ENCODE peak calls at places on chromosome 1, in ten cellular contexts. One of them, this sample, is unnamed.

GRCh38 chr1:241362350-241362749 is 5.3 kb upstream of the RGS7 start:
- DNase-seq in DMS153: no peak
- DNase-seq in NCI-H345: no peak
- DNase-seq in NCI-H2029 treated with DMSO at 0.1 percent for 48 hours: no peak
- DNase-seq in stimulated activated CD8-positive, alpha-beta memory T cell treated with anti-CD3 and anti-CD28 coated beads, Interleukin-4, amount 100 ng/mL, for 24 hours: no peak
- DNase-seq in kidney tubule cell: no peak
- DNase-seq in Caco-2: no peak
- DNase-seq in thoracic aorta: no peak
- DNase-seq in activated naive CD4-positive, alpha-beta T cell treated with anti-CD3 and anti-CD28 coated beads, Interleukin-2, amount 50 U/mL, for 72 hours: no peak
- DNase-seq in GM10248: no peak
- DNase-seq in this sample: no peak

GRCh38 chr1:60657926-60658325 is 424.4 kb upstream of the NFIA start:
- DNase-seq in GM10248: no peak
- DNase-seq in stimulated activated CD8-positive, alpha-beta memory T cell treated with anti-CD3 and anti-CD28 coated beads, Interleukin-4, amount 100 ng/mL, for 24 hours: no peak
- DNase-seq in Caco-2: no peak
- DNase-seq in NCI-H2029 treated with DMSO at 0.1 percent for 48 hours: no peak
- DNase-seq in activated naive CD4-positive, alpha-beta T cell treated with anti-CD3 and anti-CD28 coated beads, Interleukin-2, amount 50 U/mL, for 72 hours: no peak
- DNase-seq in kidney tubule cell: peak
- DNase-seq in DMS153: no peak
- DNase-seq in NCI-H345: peak
- DNase-seq in thoracic aorta: no peak
- DNase-seq in this sample: no peak

GRCh38 chr1:181779343-181779742 is 282.2 kb downstream of the ZNF648 start:
- DNase-seq in NCI-H2029 treated with DMSO at 0.1 percent for 48 hours: no peak
- DNase-seq in DMS153: no peak
- DNase-seq in kidney tubule cell: no peak
- DNase-seq in GM10248: no peak
- DNase-seq in NCI-H345: no peak
- DNase-seq in Caco-2: no peak
- DNase-seq in stimulated activated CD8-positive, alpha-beta memory T cell treated with anti-CD3 and anti-CD28 coated beads, Interleukin-4, amount 100 ng/mL, for 24 hours: no peak
- DNase-seq in thoracic aorta: no peak
- DNase-seq in activated naive CD4-positive, alpha-beta T cell treated with anti-CD3 and anti-CD28 coated beads, Interleukin-2, amount 50 U/mL, for 72 hours: no peak
- DNase-seq in this sample: no peak

GRCh38 chr1:91608876-91609275 is 108.2 kb downstream of the CDC7 start:
- DNase-seq in NCI-H345: no peak
- DNase-seq in activated naive CD4-positive, alpha-beta T cell treated with anti-CD3 and anti-CD28 coated beads, Interleukin-2, amount 50 U/mL, for 72 hours: no peak
- DNase-seq in NCI-H2029 treated with DMSO at 0.1 percent for 48 hours: no peak
- DNase-seq in thoracic aorta: no peak
- DNase-seq in GM10248: no peak
- DNase-seq in kidney tubule cell: peak
- DNase-seq in DMS153: no peak
- DNase-seq in Caco-2: no peak
- DNase-seq in stimulated activated CD8-positive, alpha-beta memory T cell treated with anti-CD3 and anti-CD28 coated beads, Interleukin-4, amount 100 ng/mL, for 24 hours: no peak
- DNase-seq in this sample: no peak

GRCh38 chr1:15402809-15403450 is 6.8 kb upstream of the EFHD2 start:
- DNase-seq in thoracic aorta: no peak
- DNase-seq in stimulated activated CD8-positive, alpha-beta memory T cell treated with anti-CD3 and anti-CD28 coated beads, Interleukin-4, amount 100 ng/mL, for 24 hours: no peak
- DNase-seq in NCI-H345: peak
- DNase-seq in kidney tubule cell: no peak
- DNase-seq in GM10248: no peak
- DNase-seq in NCI-H2029 treated with DMSO at 0.1 percent for 48 hours: no peak
- DNase-seq in DMS153: no peak
- DNase-seq in Caco-2: no peak
- DNase-seq in activated naive CD4-positive, alpha-beta T cell treated with anti-CD3 and anti-CD28 coated beads, Interleukin-2, amount 50 U/mL, for 72 hours: no peak
- DNase-seq in this sample: no peak

GRCh38 chr1:219567341-219567947 is 45.5 kb downstream of the ZC3H11B start:
- DNase-seq in NCI-H345: peak
- DNase-seq in activated naive CD4-positive, alpha-beta T cell treated with anti-CD3 and anti-CD28 coated beads, Interleukin-2, amount 50 U/mL, for 72 hours: no peak
- DNase-seq in NCI-H2029 treated with DMSO at 0.1 percent for 48 hours: peak
- DNase-seq in DMS153: no peak
- DNase-seq in stimulated activated CD8-positive, alpha-beta memory T cell treated with anti-CD3 and anti-CD28 coated beads, Interleukin-4, amount 100 ng/mL, for 24 hours: no peak
- DNase-seq in GM10248: no peak
- DNase-seq in kidney tubule cell: peak
- DNase-seq in Caco-2: peak
- DNase-seq in thoracic aorta: no peak
- DNase-seq in this sample: peak

GRCh38 chr1:23903754-23904153 is 9.4 kb downstream of the CNR2 start:
- DNase-seq in stimulated activated CD8-positive, alpha-beta memory T cell treated with anti-CD3 and anti-CD28 coated beads, Interleukin-4, amount 100 ng/mL, for 24 hours: no peak
- DNase-seq in GM10248: no peak
- DNase-seq in activated naive CD4-positive, alpha-beta T cell treated with anti-CD3 and anti-CD28 coated beads, Interleukin-2, amount 50 U/mL, for 72 hours: no peak
- DNase-seq in thoracic aorta: no peak
- DNase-seq in DMS153: no peak
- DNase-seq in kidney tubule cell: no peak
- DNase-seq in NCI-H345: no peak
- DNase-seq in NCI-H2029 treated with DMSO at 0.1 percent for 48 hours: no peak
- DNase-seq in Caco-2: no peak
- DNase-seq in this sample: no peak

GRCh38 chr1:41305576-41306365 is 55.5 kb upstream of the FOXO6 start:
- DNase-seq in thoracic aorta: no peak
- DNase-seq in stimulated activated CD8-positive, alpha-beta memory T cell treated with anti-CD3 and anti-CD28 coated beads, Interleukin-4, amount 100 ng/mL, for 24 hours: no peak
- DNase-seq in Caco-2: no peak
- DNase-seq in GM10248: no peak
- DNase-seq in kidney tubule cell: no peak
- DNase-seq in NCI-H345: no peak
- DNase-seq in DMS153: no peak
- DNase-seq in activated naive CD4-positive, alpha-beta T cell treated with anti-CD3 and anti-CD28 coated beads, Interleukin-2, amount 50 U/mL, for 72 hours: no peak
- DNase-seq in NCI-H2029 treated with DMSO at 0.1 percent for 48 hours: no peak
- DNase-seq in this sample: peak

GRCh38 chr1:2314803-2315710 is 76.3 kb downstream of the MORN1 start:
- DNase-seq in NCI-H2029 treated with DMSO at 0.1 percent for 48 hours: no peak
- DNase-seq in stimulated activated CD8-positive, alpha-beta memory T cell treated with anti-CD3 and anti-CD28 coated beads, Interleukin-4, amount 100 ng/mL, for 24 hours: peak
- DNase-seq in GM10248: peak
- DNase-seq in kidney tubule cell: peak
- DNase-seq in activated naive CD4-positive, alpha-beta T cell treated with anti-CD3 and anti-CD28 coated beads, Interleukin-2, amount 50 U/mL, for 72 hours: peak
- DNase-seq in Caco-2: peak
- DNase-seq in thoracic aorta: no peak
- DNase-seq in DMS153: no peak
- DNase-seq in NCI-H345: peak
- DNase-seq in this sample: peak